ENCODE peak calls at places on chromosomes 16 and 17, in seven cellular contexts. K is C1 segment of cervical spinal cord; G is NCI-H1092; N is central memory CD8-positive, alpha-beta T cell; H is NCI-H2081; E is trophoblast cell; W is GM23338. R is an unnamed sample.

GRCh38 chr17:10556301-10557005 is 7.0 kb upstream of the MYH2 start:
- DNase-seq in K (no peak), G (no peak), N (no peak), H (no peak), E (no peak), W (no peak), R (no peak)

GRCh38 chr17:30363715-30364202 is 15.0 kb upstream of the CPD start:
- DNase-seq in K (no peak), G (no peak), N (peak), H (no peak), E (peak), W (no peak), R (no peak)

GRCh38 chr16:28291651-28292626 is at the start of gene SBK1:
- DNase-seq in K (peak), G (peak), N (peak), H (peak), E (peak), W (peak), R (peak)

GRCh38 chr17:48340916-48341315 is 89.1 kb downstream of the SKAP1 start:
- DNase-seq in K (no peak), G (no peak), N (no peak), H (no peak), E (no peak), W (no peak), R (no peak)

GRCh38 chr16:12339686-12340085 is 363.2 kb downstream of the SNX29 start:
- DNase-seq in K (no peak), G (no peak), N (no peak), H (no peak), E (no peak), W (no peak), R (no peak)

GRCh38 chr17:21418446-21419298 is 42.5 kb downstream of the KCNJ12 start:
- DNase-seq in K (no peak), G (no peak), N (no peak), H (no peak), E (no peak), W (no peak), R (no peak)

GRCh38 chr17:69335018-69335417 is 8.1 kb upstream of the ABCA5 start:
- DNase-seq in K (no peak), G (no peak), N (no peak), H (no peak), E (no peak), W (peak), R (no peak)

GRCh38 chr17:65196617-65197016 is 59.4 kb downstream of the RGS9 start:
- DNase-seq in K (no peak), G (no peak), N (no peak), H (no peak), E (no peak), W (no peak), R (no peak)

GRCh38 chr17:21376835-21377690 is 906 bp downstream of the KCNJ12 start:
- DNase-seq in K (no peak), G (no peak), N (no peak), H (no peak), E (no peak), W (peak), R (peak)

GRCh38 chr17:43467981-43468541 is 15.7 kb upstream of the DHX8 start:
- DNase-seq in K (no peak), G (no peak), N (no peak), H (no peak), E (no peak), W (no peak), R (peak)

GRCh38 chr17:74584714-74585113 is 7.4 kb downstream of the CD300LD start:
- DNase-seq in K (no peak), G (no peak), N (no peak), H (no peak), E (no peak), W (peak), R (no peak)

GRCh38 chr16:84654998-84655397 is 6.7 kb downstream of the KLHL36 start:
- DNase-seq in K (no peak), G (no peak), N (no peak), H (no peak), E (no peak), W (no peak), R (no peak)